ENCODE peak calls at places on chromosomes 4 and X, in four cellular contexts. H is hippocampal formation; S is ecto neural progenitor cell; V is activated CD8-positive, alpha-beta memory T cell treated with anti-CD3 and anti-CD28 coated beads for 48 hours. P is an unnamed sample.

GRCh38 chr4:61350932-61351331 is 150.8 kb downstream of the ADGRL3 start:
- DNase-seq in H (no peak), S (no peak), V (no peak), P (no peak)

GRCh38 chr4:85527815-85528214 is 52.9 kb downstream of the ARHGAP24 start:
- DNase-seq in H (no peak), S (no peak), V (no peak), P (no peak)

GRCh38 chrX:116317409-116317808 is 119.0 kb upstream of the SLC6A14 start:
- DNase-seq in H (peak; percentile 16), S (no peak), V (no peak), P (peak; percentile 15)

GRCh38 chrX:103360092-103360491 is 3.8 kb downstream of the TCEAL9 start:
- DNase-seq in H (no peak), S (no peak), V (no peak), P (no peak)

GRCh38 chr4:113673450-113673849 is 88.1 kb downstream of the CAMK2D start:
- DNase-seq in H (no peak), S (peak; percentile 43), V (no peak), P (no peak)

GRCh38 chrX:124098089-124098488 is 136.6 kb downstream of the STAG2 start:
- DNase-seq in H (no peak), S (no peak), V (no peak), P (no peak)

GRCh38 chrX:48520976-48521352 is 644 bp upstream of the EBP start:
- DNase-seq in H (no peak), S (no peak), V (no peak), P (no peak)

GRCh38 chrX:7270018-7270417 is 122.1 kb upstream of the PUDP start:
- DNase-seq in H (no peak), S (no peak), V (no peak), P (no peak)

GRCh38 chr4:47786958-47787370 is 50.9 kb downstream of the CORIN start:
- DNase-seq in H (no peak), S (no peak), V (no peak), P (no peak)

GRCh38 chr4:19711871-19712270 is 539.8 kb upstream of the SLIT2 start:
- DNase-seq in H (no peak), S (no peak), V (no peak), P (no peak)

GRCh38 chr4:113885291-113885690 is 94.2 kb downstream of the ARSJ start:
- DNase-seq in H (no peak), S (no peak), V (no peak), P (no peak)

GRCh38 chr4:19924761-19925160 is 326.9 kb upstream of the SLIT2 start:
- DNase-seq in H (no peak), S (no peak), V (no peak), P (no peak)

GRCh38 chr4:56469489-56470210 is 2.2 kb downstream of the SRP72 start:
- DNase-seq in H (no peak), S (no peak), V (no peak), P (no peak)

GRCh38 chrX:48558270-48558669 is 16.0 kb upstream of the RBM3 start:
- DNase-seq in H (no peak), S (no peak), V (no peak), P (no peak)

GRCh38 chr4:4849524-4850193 is 9.8 kb upstream of the MSX1 start:
- DNase-seq in H (no peak), S (peak; percentile 28), V (no peak), P (peak; percentile 10)

GRCh38 chr4:184384056-184384809 is 90.1 kb downstream of the IRF2 start:
- DNase-seq in H (no peak), S (no peak), V (no peak), P (no peak)

GRCh38 chrX:133921764-133922389 is 63.5 kb downstream of the GPC3 start:
- DNase-seq in H (no peak), S (peak; percentile 58), V (peak; percentile 14), P (peak; percentile 72)

GRCh38 chr4:80215449-80216052 is 18.2 kb downstream of the PRDM8 start:
- DNase-seq in H (no peak), S (no peak), V (no peak), P (no peak)

GRCh38 chr4:40247350-40247749 is 50.5 kb downstream of the RHOH start:
- DNase-seq in H (no peak), S (no peak), V (no peak), P (no peak)

GRCh38 chrX:108464604-108465003 is 25.0 kb downstream of the COL4A5 start:
- DNase-seq in H (no peak), S (no peak), V (no peak), P (no peak)

GRCh38 chr4:600850-601515 is 24.4 kb upstream of the PDE6B start:
- DNase-seq in H (no peak), S (no peak), V (no peak), P (no peak)

GRCh38 chr4:73161527-73162185 is 92.1 kb upstream of the COX18 start:
- DNase-seq in H (no peak), S (no peak), V (no peak), P (no peak)

GRCh38 chr4:175421506-175421905 is 390.6 kb downstream of the GPM6A start:
- DNase-seq in H (no peak), S (no peak), V (no peak), P (no peak)

GRCh38 chr4:74503580-74503979 is 58.6 kb downstream of the AREG start:
- DNase-seq in H (no peak), S (no peak), V (no peak), P (no peak)

GRCh38 chrX:25968920-25969319 is 169.2 kb upstream of the MAGEB18 start:
- DNase-seq in H (no peak), S (peak; percentile 60), V (no peak), P (peak; percentile 54)

GRCh38 chr4:153270361-153270760 is 66.1 kb downstream of the TRIM2 start:
- DNase-seq in H (no peak), S (no peak), V (no peak), P (no peak)

GRCh38 chr4:156101571-156101970 is 147.9 kb upstream of the CTSO start:
- DNase-seq in H (no peak), S (no peak), V (no peak), P (no peak)

GRCh38 chrX:136810493-136810892 is 29.8 kb upstream of the ARHGEF6 start:
- DNase-seq in H (no peak), S (no peak), V (no peak), P (no peak)

GRCh38 chr4:127124919-127125318 is 507.8 kb upstream of the INTU start:
- DNase-seq in H (no peak), S (no peak), V (no peak), P (no peak)

GRCh38 chr4:121041307-121042090 is 30.8 kb downstream of the NDNF start:
- DNase-seq in H (no peak), S (no peak), V (no peak), P (no peak)